ENCODE peak calls at places on chromosomes 2 and 18, in six cellular contexts. W is HEK293T, L is fibroblast of mammary gland, A is NCI-H1694, F is nephron progenitor cell, B is HL-60. K is an unnamed sample.
A peak's percentile ranks its signal among the peaks of the same experiment; 100 is the strongest.

GRCh38 chr2:226066873-226067272 is 667.4 kb downstream of the NYAP2 start:
- DNase-seq in L (no peak), B (no peak), A (no peak), F (no peak), W (no peak), K (no peak)

GRCh38 chr18:6962571-6963451 is 154.8 kb downstream of the LAMA1 start:
- DNase-seq in A (no peak), L (no peak), B (no peak), F (no peak), W (no peak), K (no peak)

GRCh38 chr2:240596491-240596931 is 10.0 kb downstream of the CAPN10 start:
- DNase-seq in W (no peak), A (no peak), B (no peak), F (no peak), L (no peak), K (no peak)

GRCh38 chr18:47898696-47899095 is 31.8 kb downstream of the SMAD2 start:
- DNase-seq in L (no peak), B (no peak), F (no peak), A (no peak), W (no peak), K (no peak)

GRCh38 chr2:195477248-195477995 is 179.6 kb upstream of the SLC39A10 start:
- DNase-seq in L (peak; percentile 81), F (no peak), B (no peak), A (no peak), W (no peak), K (no peak)

GRCh38 chr2:222864296-222864695 is 3.5 kb downstream of the ACSL3 start:
- DNase-seq in B (no peak), A (no peak), F (no peak), W (no peak), L (peak; percentile 90), K (no peak)

GRCh38 chr2:109256921-109257320 is 127.9 kb downstream of the SH3RF3 start:
- DNase-seq in L (peak; percentile 84), B (no peak), A (no peak), F (no peak), W (no peak), K (no peak)

GRCh38 chr18:58315041-58315440 is 271.0 kb downstream of the NEDD4L start:
- DNase-seq in L (peak; percentile 31), W (no peak), A (no peak), F (no peak), B (no peak), K (no peak)

GRCh38 chr2:70626254-70626990 is 72.8 kb upstream of the TGFA start:
- DNase-seq in F (peak; percentile 28), L (no peak), B (no peak), A (no peak), W (no peak), K (no peak)

GRCh38 chr18:11651899-11652298 is 37.2 kb upstream of the GNAL start:
- DNase-seq in B (no peak), A (no peak), F (no peak), L (no peak), W (no peak), K (no peak)